ENCODE peak calls at places on chromosomes 12 and 14, in four cellular contexts. L is HepG2, Y is GM12878, J is K562. P is an unnamed sample.

GRCh38 chr12:100926669-100927248 is 132.2 kb downstream of the ANO4 start:
- DNase-seq in L (peak), Y (no peak), J (no peak), P (peak)

GRCh38 chr14:67971627-67972625 is 152.3 kb downstream of the RAD51B start:
- DNase-seq in L (no peak), Y (no peak), J (no peak), P (no peak)

GRCh38 chr12:92784795-92785562 is 82.2 kb downstream of the PLEKHG7 start:
- DNase-seq in L (peak), Y (peak), J (peak), P (peak)

GRCh38 chr12:119180380-119181040 is 1.8 kb downstream of the HSPB8 start:
- DNase-seq in L (no peak), Y (no peak), J (peak), P (no peak)

GRCh38 chr12:95601626-95602025 is 50.4 kb upstream of the USP44 start:
- DNase-seq in L (no peak), Y (no peak), J (no peak), P (no peak)

GRCh38 chr12:24854017-24854416 is 94.9 kb downstream of the BCAT1 start:
- DNase-seq in L (no peak), Y (no peak), J (no peak), P (no peak)

GRCh38 chr12:95336387-95337067 is 118.9 kb downstream of the VEZT start:
- DNase-seq in L (peak), Y (no peak), J (peak), P (peak)

GRCh38 chr14:55532645-55533309 is 47.2 kb upstream of the KTN1 start:
- DNase-seq in L (no peak), Y (no peak), J (no peak), P (peak)

GRCh38 chr12:130765186-130765659 is 49.1 kb upstream of the RIMBP2 start:
- DNase-seq in L (no peak), Y (no peak), J (no peak), P (no peak)

GRCh38 chr12:101691697-101692096 is 5.7 kb upstream of the CHPT1 start:
- DNase-seq in L (no peak), Y (no peak), J (no peak), P (no peak)

GRCh38 chr12:51318846-51319570 is 5.0 kb downstream of the BIN2 start:
- DNase-seq in L (no peak), Y (peak), J (no peak), P (no peak)

GRCh38 chr12:123264642-123265041 is 7.0 kb downstream of the CDK2AP1 start:
- DNase-seq in L (peak), Y (no peak), J (no peak), P (peak)

GRCh38 chr12:53217049-53217929 is 10.2 kb upstream of the ITGB7 start:
- DNase-seq in L (no peak), Y (no peak), J (no peak), P (no peak)

GRCh38 chr12:31728289-31728916 is 418 bp downstream of the AMN1 start:
- DNase-seq in L (no peak), Y (no peak), J (peak), P (peak)

GRCh38 chr14:59086241-59086899 is 102.1 kb upstream of the DAAM1 start:
- DNase-seq in L (no peak), Y (no peak), J (no peak), P (no peak)

GRCh38 chr14:101862177-101862576 is 100.7 kb downstream of the PPP2R5C start:
- DNase-seq in L (no peak), Y (no peak), J (no peak), P (no peak)

GRCh38 chr12:121796855-121797751 is 3.6 kb upstream of the RHOF start:
- DNase-seq in L (peak), Y (no peak), J (peak), P (peak)

GRCh38 chr12:47032644-47033043 is 46.8 kb upstream of the PCED1B start:
- DNase-seq in L (peak), Y (no peak), J (no peak), P (peak)

GRCh38 chr12:42474391-42474790 is 115.2 kb downstream of the PRICKLE1 start:
- DNase-seq in L (no peak), Y (no peak), J (no peak), P (no peak)

GRCh38 chr14:96139879-96140278 is 64.8 kb upstream of the BDKRB2 start:
- DNase-seq in L (no peak), Y (no peak), J (no peak), P (no peak)

GRCh38 chr12:54479421-54479820 is 6.0 kb upstream of the GTSF1 start:
- DNase-seq in L (no peak), Y (no peak), J (no peak), P (no peak)

GRCh38 chr14:71395151-71395604 is 487.9 kb downstream of the PCNX1 start:
- DNase-seq in L (no peak), Y (no peak), J (no peak), P (no peak)

GRCh38 chr14:64806862-64807495 is 72.7 kb downstream of the SPTB start:
- DNase-seq in L (no peak), Y (no peak), J (no peak), P (no peak)

GRCh38 chr12:28800129-28800528 is 348.9 kb upstream of the FAR2 start:
- DNase-seq in L (no peak), Y (peak), J (no peak), P (no peak)

GRCh38 chr12:62192486-62193250 is 67.5 kb upstream of the USP15 start:
- DNase-seq in L (peak), Y (peak), J (peak), P (peak)

GRCh38 chr12:79690606-79691298 is at the start of gene PAWR:
- DNase-seq in L (peak), Y (no peak), J (no peak), P (peak)

GRCh38 chr12:6861391-6861790 is 5.9 kb upstream of the TPI1 start:
- DNase-seq in L (no peak), Y (no peak), J (no peak), P (no peak)

GRCh38 chr12:6860116-6860515 is 7.2 kb upstream of the TPI1 start:
- DNase-seq in L (no peak), Y (no peak), J (no peak), P (no peak)

GRCh38 chr12:6858796-6859195 is 6.8 kb downstream of the USP5 start:
- DNase-seq in L (no peak), Y (no peak), J (no peak), P (no peak)

GRCh38 chr12:6863033-6863432 is 4.3 kb upstream of the TPI1 start:
- DNase-seq in L (no peak), Y (no peak), J (no peak), P (no peak)

DNA sequence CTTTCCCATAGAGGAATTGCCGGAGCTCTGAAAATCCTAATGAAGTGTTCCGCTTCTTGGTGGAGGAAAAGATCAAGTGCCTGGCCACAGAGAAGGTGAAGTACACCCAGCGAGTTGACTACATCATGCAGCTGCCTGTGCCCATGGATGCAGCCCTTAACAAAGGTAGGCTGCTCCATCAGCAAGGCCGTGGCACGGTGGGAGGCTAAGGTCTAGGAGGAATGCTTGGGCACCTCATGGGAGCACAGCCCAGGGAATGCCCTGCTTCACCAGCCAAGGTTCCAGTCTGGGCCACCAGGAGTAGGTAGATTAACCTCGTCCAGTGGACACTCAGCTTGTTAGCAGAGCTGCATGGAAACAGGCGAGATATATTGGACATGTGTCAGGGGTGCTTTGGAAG is 6.4 kb upstream of the TPI1 start:
- DNase-seq in L (no peak), Y (no peak), J (no peak), P (no peak)
- TF ChIP-seq BHLHE40 in L (no peak), Y (no peak), J (no peak), P (no peak)

DNA sequence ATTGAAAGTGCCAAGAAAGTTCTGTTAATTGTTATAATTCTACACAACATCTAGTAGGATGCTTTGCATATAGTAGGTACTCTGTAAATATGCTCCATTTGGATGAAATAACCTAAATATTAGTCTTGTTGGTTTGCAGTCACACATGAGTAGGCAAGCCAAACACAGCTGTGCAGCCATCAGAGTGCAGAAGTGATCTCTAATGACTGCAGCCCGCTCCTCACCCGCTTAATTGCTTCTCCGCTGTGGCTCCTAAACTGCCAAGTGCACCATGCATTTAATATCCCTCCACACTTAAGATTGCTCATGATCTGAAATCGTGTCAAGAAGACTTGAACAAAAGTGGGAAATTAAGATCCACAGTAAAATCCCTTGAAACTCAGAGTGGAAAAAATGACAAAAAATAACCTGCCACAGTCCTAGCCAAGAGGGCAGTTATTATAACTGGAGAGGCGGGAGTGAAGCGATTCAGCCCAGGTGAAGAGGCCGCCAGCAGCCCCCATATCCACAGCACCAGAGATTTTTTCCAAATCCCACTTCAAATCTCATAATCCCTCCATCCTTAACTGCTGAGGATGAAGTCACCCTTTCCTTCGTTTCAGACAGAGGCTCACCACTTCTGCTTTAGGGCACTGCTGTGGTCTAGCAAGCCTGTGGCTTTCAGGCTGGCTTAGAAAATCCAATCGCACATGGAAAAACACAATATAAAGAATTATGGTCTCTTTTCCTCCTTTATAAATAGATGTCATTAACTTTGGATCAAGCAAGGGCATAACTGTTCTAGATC is 69.5 kb downstream of the TMEM30B start:
- DNase-seq in L (no peak), Y (no peak), J (no peak), P (no peak)
- TF ChIP-seq SP1 in L (no peak), Y (no peak), J (no peak), P (no peak)

GRCh38 chr12:112762753-112763152 is 28.8 kb upstream of the RPH3A start:
- DNase-seq in L (no peak), Y (no peak), J (peak), P (no peak)
- TF ChIP-seq FOXM1 in L (no peak), Y (no peak), J (no peak), P (no peak)

DNA sequence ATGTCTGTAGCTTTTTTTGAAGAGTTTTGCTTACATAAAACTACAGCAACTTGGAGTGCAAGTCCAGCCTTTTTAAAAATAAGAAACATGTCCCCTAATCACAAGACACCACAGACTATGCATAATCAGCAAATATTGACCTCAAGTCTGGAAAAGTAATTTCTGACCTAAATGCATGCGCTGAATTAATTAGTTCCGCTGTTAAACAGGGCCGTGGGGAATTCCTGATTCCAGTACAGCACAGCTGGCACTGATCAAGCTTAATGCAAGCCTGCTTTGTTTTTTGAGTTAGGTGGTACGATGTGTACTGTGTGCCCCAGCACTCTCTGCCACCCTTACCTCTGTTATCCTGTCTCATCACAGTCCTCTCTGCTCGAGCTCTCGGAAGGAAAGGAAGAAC is 9.2 kb downstream of the MLH3 start:
- DNase-seq in L (no peak), Y (no peak), J (no peak), P (no peak)
- TF ChIP-seq BHLHE40 in L (no peak), Y (no peak), J (no peak), P (no peak)

GRCh38 chr14:94918896-94919295 is 149.0 kb upstream of the GSC start:
- DNase-seq in L (no peak), Y (no peak), J (no peak), P (no peak)
- TF ChIP-seq SP1 in L (no peak), Y (no peak), J (no peak), P (no peak)